ENCODE peak calls at places on chromosomes 4 and X, in seven cellular contexts. One of them, this sample, is unnamed.

GRCh38 chrX:54358424-54359211 is 772 bp upstream of the WNK3 start:
- DNase-seq in heart left ventricle: peak
- DNase-seq in CD4-positive, alpha-beta T cell: peak
- DNase-seq in fibroblast of mammary gland: peak
- DNase-seq in body of pancreas: peak
- DNase-seq in keratinocyte: no peak
- DNase-seq in left lung: no peak
- DNase-seq in this sample: peak

GRCh38 chr4:150126201-150126879 is 48.1 kb downstream of the DCLK2 start:
- DNase-seq in keratinocyte: no peak
- DNase-seq in CD4-positive, alpha-beta T cell: no peak
- DNase-seq in heart left ventricle: no peak
- DNase-seq in body of pancreas: peak
- DNase-seq in fibroblast of mammary gland: peak
- DNase-seq in left lung: no peak
- DNase-seq in this sample: no peak

GRCh38 chr4:3657917-3658913 is 108.0 kb upstream of the ADRA2C start:
- DNase-seq in heart left ventricle: peak
- DNase-seq in keratinocyte: no peak
- DNase-seq in body of pancreas: peak
- DNase-seq in left lung: peak
- DNase-seq in CD4-positive, alpha-beta T cell: no peak
- DNase-seq in fibroblast of mammary gland: peak
- DNase-seq in this sample: no peak

GRCh38 chr4:95084584-95084983 is 326.8 kb downstream of the BMPR1B start:
- DNase-seq in CD4-positive, alpha-beta T cell: no peak
- DNase-seq in fibroblast of mammary gland: no peak
- DNase-seq in heart left ventricle: no peak
- DNase-seq in keratinocyte: no peak
- DNase-seq in left lung: no peak
- DNase-seq in body of pancreas: no peak
- DNase-seq in this sample: no peak

GRCh38 chr4:103429283-103429682 is 231.1 kb upstream of the CENPE start:
- DNase-seq in heart left ventricle: no peak
- DNase-seq in CD4-positive, alpha-beta T cell: no peak
- DNase-seq in left lung: no peak
- DNase-seq in keratinocyte: no peak
- DNase-seq in body of pancreas: no peak
- DNase-seq in fibroblast of mammary gland: no peak
- DNase-seq in this sample: no peak

GRCh38 chrX:47595701-47596655 is 13.7 kb downstream of the TIMP1 start:
- DNase-seq in heart left ventricle: no peak
- DNase-seq in CD4-positive, alpha-beta T cell: no peak
- DNase-seq in keratinocyte: no peak
- DNase-seq in fibroblast of mammary gland: peak
- DNase-seq in body of pancreas: no peak
- DNase-seq in left lung: no peak
- DNase-seq in this sample: peak

GRCh38 chr4:86401826-86402225 is 42.0 kb upstream of the MAPK10 start:
- DNase-seq in fibroblast of mammary gland: peak
- DNase-seq in heart left ventricle: no peak
- DNase-seq in CD4-positive, alpha-beta T cell: no peak
- DNase-seq in body of pancreas: no peak
- DNase-seq in keratinocyte: no peak
- DNase-seq in left lung: no peak
- DNase-seq in this sample: no peak

GRCh38 chr4:107349266-107349665 is 313.2 kb upstream of the DKK2 start:
- DNase-seq in heart left ventricle: no peak
- DNase-seq in body of pancreas: no peak
- DNase-seq in fibroblast of mammary gland: no peak
- DNase-seq in left lung: no peak
- DNase-seq in CD4-positive, alpha-beta T cell: no peak
- DNase-seq in keratinocyte: no peak
- DNase-seq in this sample: no peak

GRCh38 chrX:56803849-56804681 is 75.0 kb downstream of the NBDY start:
- DNase-seq in CD4-positive, alpha-beta T cell: no peak
- DNase-seq in left lung: no peak
- DNase-seq in body of pancreas: no peak
- DNase-seq in heart left ventricle: no peak
- DNase-seq in keratinocyte: no peak
- DNase-seq in fibroblast of mammary gland: no peak
- DNase-seq in this sample: no peak

GRCh38 chr4:40264995-40265909 is 68.4 kb downstream of the RHOH start:
- DNase-seq in heart left ventricle: no peak
- DNase-seq in keratinocyte: no peak
- DNase-seq in CD4-positive, alpha-beta T cell: peak
- DNase-seq in left lung: no peak
- DNase-seq in fibroblast of mammary gland: no peak
- DNase-seq in body of pancreas: peak
- DNase-seq in this sample: peak

GRCh38 chr4:109574443-109574850 is 14.4 kb downstream of the MCUB start:
- DNase-seq in left lung: peak
- DNase-seq in CD4-positive, alpha-beta T cell: no peak
- DNase-seq in fibroblast of mammary gland: peak
- DNase-seq in heart left ventricle: no peak
- DNase-seq in keratinocyte: no peak
- DNase-seq in body of pancreas: no peak
- DNase-seq in this sample: no peak

GRCh38 chr4:175371091-175371490 is 441.0 kb downstream of the GPM6A start:
- DNase-seq in body of pancreas: no peak
- DNase-seq in keratinocyte: no peak
- DNase-seq in fibroblast of mammary gland: no peak
- DNase-seq in left lung: no peak
- DNase-seq in heart left ventricle: no peak
- DNase-seq in CD4-positive, alpha-beta T cell: no peak
- DNase-seq in this sample: no peak

GRCh38 chrX:123425904-123426303 is 241.8 kb downstream of the GRIA3 start:
- DNase-seq in fibroblast of mammary gland: peak
- DNase-seq in left lung: no peak
- DNase-seq in heart left ventricle: no peak
- DNase-seq in CD4-positive, alpha-beta T cell: no peak
- DNase-seq in keratinocyte: no peak
- DNase-seq in body of pancreas: no peak
- DNase-seq in this sample: no peak

GRCh38 chrX:123425471-123425870 is 241.4 kb downstream of the GRIA3 start:
- DNase-seq in left lung: no peak
- DNase-seq in fibroblast of mammary gland: peak
- DNase-seq in heart left ventricle: no peak
- DNase-seq in body of pancreas: no peak
- DNase-seq in CD4-positive, alpha-beta T cell: no peak
- DNase-seq in keratinocyte: no peak
- DNase-seq in this sample: no peak

GRCh38 chrX:123424546-123424945 is 240.5 kb downstream of the GRIA3 start:
- DNase-seq in heart left ventricle: no peak
- DNase-seq in body of pancreas: no peak
- DNase-seq in keratinocyte: no peak
- DNase-seq in left lung: no peak
- DNase-seq in fibroblast of mammary gland: peak
- DNase-seq in CD4-positive, alpha-beta T cell: no peak
- DNase-seq in this sample: no peak

DNA sequence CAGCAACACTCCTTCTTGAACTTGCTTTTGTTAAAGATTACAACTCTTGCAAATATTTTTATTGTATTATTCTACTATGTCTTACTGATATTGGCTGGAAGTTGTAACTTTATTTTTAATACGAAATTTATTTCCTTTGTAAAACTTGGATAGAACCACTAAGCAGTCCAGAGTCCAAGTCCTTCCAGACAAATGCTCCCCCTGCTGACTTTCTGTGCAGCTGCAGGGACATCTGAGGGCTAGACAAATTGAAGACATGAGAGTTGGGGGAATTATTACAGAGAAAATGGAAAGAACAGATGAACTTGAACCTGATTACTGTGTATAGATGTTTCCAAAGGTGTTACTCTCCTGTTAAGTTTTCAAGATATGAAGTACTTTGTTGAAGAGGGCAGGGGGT is 238.8 kb downstream of the GRIA3 start:
- DNase-seq in fibroblast of mammary gland: peak
- DNase-seq in left lung: no peak
- DNase-seq in CD4-positive, alpha-beta T cell: no peak
- DNase-seq in body of pancreas: peak
- DNase-seq in keratinocyte: no peak
- DNase-seq in heart left ventricle: peak
- DNase-seq in this sample: no peak
- TF ChIP-seq CTCF in fibroblast of mammary gland: peak
- TF ChIP-seq CTCF in left lung: peak
- TF ChIP-seq CTCF in CD4-positive, alpha-beta T cell: no peak
- TF ChIP-seq CTCF in body of pancreas: peak
- TF ChIP-seq CTCF in keratinocyte: peak
- TF ChIP-seq CTCF in heart left ventricle: peak
- TF ChIP-seq CTCF in this sample: peak

DNA sequence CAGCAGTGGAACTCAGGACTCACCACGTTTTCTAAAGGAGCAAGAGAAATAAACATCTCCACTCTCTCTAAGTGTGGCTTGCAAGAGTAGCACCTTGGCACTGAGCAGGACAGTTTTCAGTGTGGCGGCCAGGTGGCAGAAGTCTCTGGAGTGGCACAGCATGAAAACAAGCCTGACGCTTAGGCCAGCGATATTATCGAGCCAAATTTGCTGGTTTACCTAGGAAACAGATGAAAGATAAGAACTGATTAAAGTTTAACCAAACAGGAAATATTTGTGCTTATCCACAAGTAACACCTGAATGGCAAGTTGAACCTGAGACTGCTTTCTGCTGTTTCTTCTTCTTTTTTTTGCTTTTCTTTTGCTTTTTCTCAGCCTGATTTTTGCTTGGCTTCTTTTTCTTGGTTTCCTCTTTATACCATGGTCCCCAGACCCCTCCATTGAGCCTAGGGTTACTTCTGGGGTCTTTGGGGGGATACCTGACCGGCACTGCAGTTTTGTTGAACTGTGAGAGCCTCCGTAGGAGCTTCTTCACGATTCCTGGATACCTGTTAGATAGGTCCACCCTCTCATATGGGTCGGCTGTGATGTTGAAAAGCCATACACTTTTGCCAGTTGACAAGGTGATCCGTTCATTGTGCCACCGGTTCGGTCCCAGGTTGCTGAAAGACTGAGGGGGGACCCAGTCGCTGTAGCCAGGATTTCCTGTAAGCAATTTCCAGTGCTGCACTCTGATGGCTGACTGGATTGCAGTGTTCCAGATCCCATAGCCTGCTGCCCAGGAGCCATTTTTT is 77.3 kb downstream of the ARSJ start:
- DNase-seq in CD4-positive, alpha-beta T cell: peak
- DNase-seq in heart left ventricle: no peak
- DNase-seq in body of pancreas: peak
- DNase-seq in left lung: peak
- DNase-seq in keratinocyte: no peak
- DNase-seq in fibroblast of mammary gland: no peak
- DNase-seq in this sample: no peak
- TF ChIP-seq CTCF in CD4-positive, alpha-beta T cell: peak
- TF ChIP-seq CTCF in heart left ventricle: no peak
- TF ChIP-seq CTCF in body of pancreas: peak
- TF ChIP-seq CTCF in left lung: no peak
- TF ChIP-seq CTCF in keratinocyte: peak
- TF ChIP-seq CTCF in fibroblast of mammary gland: no peak
- TF ChIP-seq CTCF in this sample: no peak

DNA sequence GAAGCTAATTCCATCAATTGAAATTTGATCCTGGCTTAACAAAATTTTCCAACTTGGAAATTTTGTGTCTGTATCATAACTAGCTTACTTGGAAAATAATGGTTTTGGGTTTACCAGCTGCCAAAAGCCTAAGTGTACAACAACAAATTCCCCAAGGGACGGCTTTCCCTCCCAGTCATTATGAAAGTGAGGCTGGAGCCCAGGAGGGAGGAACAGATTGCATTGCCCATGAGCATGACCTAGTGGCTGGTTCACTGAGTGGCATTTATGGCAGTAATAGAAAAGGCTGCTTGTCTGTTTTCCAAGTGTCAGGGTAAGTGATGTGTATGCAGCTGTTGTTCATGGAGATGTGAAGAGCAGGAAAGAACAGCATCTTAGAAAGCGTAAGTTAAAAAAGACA is 70.8 kb upstream of the HHIP start:
- DNase-seq in CD4-positive, alpha-beta T cell: no peak
- DNase-seq in fibroblast of mammary gland: peak
- DNase-seq in heart left ventricle: no peak
- DNase-seq in body of pancreas: no peak
- DNase-seq in keratinocyte: no peak
- DNase-seq in left lung: no peak
- DNase-seq in this sample: no peak
- TF ChIP-seq CTCF in CD4-positive, alpha-beta T cell: no peak
- TF ChIP-seq CTCF in fibroblast of mammary gland: peak
- TF ChIP-seq CTCF in heart left ventricle: no peak
- TF ChIP-seq CTCF in body of pancreas: no peak
- TF ChIP-seq CTCF in keratinocyte: peak
- TF ChIP-seq CTCF in left lung: no peak
- TF ChIP-seq CTCF in this sample: peak

GRCh38 chr4:26400140-26400539 is 79.3 kb downstream of the RBPJ start:
- DNase-seq in CD4-positive, alpha-beta T cell: no peak
- DNase-seq in keratinocyte: no peak
- DNase-seq in body of pancreas: no peak
- DNase-seq in left lung: no peak
- DNase-seq in fibroblast of mammary gland: no peak
- DNase-seq in heart left ventricle: no peak
- DNase-seq in this sample: no peak

GRCh38 chr4:26402458-26402857 is 81.6 kb downstream of the RBPJ start:
- DNase-seq in CD4-positive, alpha-beta T cell: no peak
- DNase-seq in fibroblast of mammary gland: no peak
- DNase-seq in left lung: no peak
- DNase-seq in keratinocyte: no peak
- DNase-seq in heart left ventricle: no peak
- DNase-seq in body of pancreas: no peak
- DNase-seq in this sample: no peak

DNA sequence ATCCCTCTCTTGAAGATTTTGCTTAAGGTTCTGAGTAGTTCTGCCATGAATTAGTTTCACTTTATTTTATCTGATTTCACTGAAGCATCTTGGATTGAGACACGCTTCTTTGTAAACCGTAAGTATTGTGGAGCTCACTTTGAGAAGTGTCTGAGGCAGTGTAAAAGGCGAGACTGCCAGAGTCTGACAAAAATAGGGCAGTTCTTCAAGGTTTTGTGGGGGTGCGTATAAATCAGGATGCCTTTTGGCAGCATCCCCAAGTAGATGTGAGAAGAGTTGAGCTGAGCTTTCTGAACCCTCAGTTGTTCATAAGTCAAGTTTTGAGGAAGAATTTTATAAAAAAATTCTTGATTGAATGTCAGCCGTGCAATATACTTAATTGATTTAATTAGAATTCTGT is 76.3 kb downstream of the RBPJ start:
- DNase-seq in heart left ventricle: no peak
- DNase-seq in keratinocyte: no peak
- DNase-seq in CD4-positive, alpha-beta T cell: no peak
- DNase-seq in left lung: no peak
- DNase-seq in body of pancreas: no peak
- DNase-seq in fibroblast of mammary gland: no peak
- DNase-seq in this sample: no peak
- TF ChIP-seq CTCF in heart left ventricle: no peak
- TF ChIP-seq CTCF in keratinocyte: no peak
- TF ChIP-seq CTCF in CD4-positive, alpha-beta T cell: no peak
- TF ChIP-seq CTCF in left lung: no peak
- TF ChIP-seq CTCF in body of pancreas: no peak
- TF ChIP-seq CTCF in fibroblast of mammary gland: no peak
- TF ChIP-seq CTCF in this sample: no peak

GRCh38 chr4:2445571-2445970 is 23.3 kb upstream of the RNF4 start:
- DNase-seq in left lung: no peak
- DNase-seq in keratinocyte: no peak
- DNase-seq in body of pancreas: no peak
- DNase-seq in CD4-positive, alpha-beta T cell: no peak
- DNase-seq in fibroblast of mammary gland: no peak
- DNase-seq in heart left ventricle: no peak
- DNase-seq in this sample: no peak
- TF ChIP-seq CTCF in left lung: no peak
- TF ChIP-seq CTCF in keratinocyte: no peak
- TF ChIP-seq CTCF in body of pancreas: no peak
- TF ChIP-seq CTCF in CD4-positive, alpha-beta T cell: no peak
- TF ChIP-seq CTCF in fibroblast of mammary gland: no peak
- TF ChIP-seq CTCF in heart left ventricle: no peak
- TF ChIP-seq CTCF in this sample: no peak

GRCh38 chrX:38409289-38409688 is 56.9 kb downstream of the OTC start:
- DNase-seq in CD4-positive, alpha-beta T cell: no peak
- DNase-seq in fibroblast of mammary gland: no peak
- DNase-seq in body of pancreas: no peak
- DNase-seq in heart left ventricle: no peak
- DNase-seq in keratinocyte: no peak
- DNase-seq in left lung: no peak
- DNase-seq in this sample: no peak
- TF ChIP-seq CTCF in CD4-positive, alpha-beta T cell: no peak
- TF ChIP-seq CTCF in fibroblast of mammary gland: no peak
- TF ChIP-seq CTCF in body of pancreas: no peak
- TF ChIP-seq CTCF in heart left ventricle: no peak
- TF ChIP-seq CTCF in keratinocyte: no peak
- TF ChIP-seq CTCF in left lung: no peak
- TF ChIP-seq CTCF in this sample: no peak